ENCODE peak calls at places on chromosome 12, in seven cellular contexts. One of them, this sample, is unnamed.

GRCh38 chr12:40336573-40337199 is 111.9 kb downstream of the LRRK2 start:
- DNase-seq in stomach: no peak
- DNase-seq in A549: peak; percentile 57
- DNase-seq in suprapubic skin: no peak
- DNase-seq in SK-N-SH: peak; percentile 37
- DNase-seq in upper lobe of left lung: no peak
- DNase-seq in transverse colon: no peak
- DNase-seq in this sample: no peak

GRCh38 chr12:13718271-13718670 is 263.1 kb downstream of the GRIN2B start:
- DNase-seq in stomach: peak; percentile 27
- DNase-seq in transverse colon: peak; percentile 63
- DNase-seq in suprapubic skin: no peak
- DNase-seq in A549: no peak
- DNase-seq in upper lobe of left lung: no peak
- DNase-seq in SK-N-SH: no peak
- DNase-seq in this sample: no peak

GRCh38 chr12:83461326-83461985 is 774.8 kb downstream of the TMTC2 start:
- DNase-seq in stomach: no peak
- DNase-seq in SK-N-SH: no peak
- DNase-seq in upper lobe of left lung: no peak
- DNase-seq in A549: no peak
- DNase-seq in suprapubic skin: no peak
- DNase-seq in transverse colon: no peak
- DNase-seq in this sample: no peak

GRCh38 chr12:123037791-123038190 is 57.3 kb downstream of the ARL6IP4 start:
- DNase-seq in upper lobe of left lung: no peak
- DNase-seq in SK-N-SH: no peak
- DNase-seq in transverse colon: no peak
- DNase-seq in suprapubic skin: no peak
- DNase-seq in stomach: no peak
- DNase-seq in A549: no peak
- DNase-seq in this sample: no peak

GRCh38 chr12:108104657-108105056 is 24.4 kb upstream of the WSCD2 start:
- DNase-seq in suprapubic skin: no peak
- DNase-seq in A549: no peak
- DNase-seq in transverse colon: no peak
- DNase-seq in SK-N-SH: no peak
- DNase-seq in stomach: no peak
- DNase-seq in upper lobe of left lung: no peak
- DNase-seq in this sample: no peak

GRCh38 chr12:44616385-44616784 is 259.7 kb downstream of the NELL2 start:
- DNase-seq in transverse colon: no peak
- DNase-seq in A549: no peak
- DNase-seq in stomach: no peak
- DNase-seq in upper lobe of left lung: no peak
- DNase-seq in SK-N-SH: no peak
- DNase-seq in suprapubic skin: no peak
- DNase-seq in this sample: no peak

GRCh38 chr12:124770725-124771124 is 92.9 kb downstream of the SCARB1 start:
- DNase-seq in stomach: no peak
- DNase-seq in A549: no peak
- DNase-seq in SK-N-SH: no peak
- DNase-seq in upper lobe of left lung: no peak
- DNase-seq in transverse colon: no peak
- DNase-seq in suprapubic skin: no peak
- DNase-seq in this sample: no peak

GRCh38 chr12:32305163-32305562 is 94.2 kb upstream of the FGD4 start:
- DNase-seq in A549: peak; percentile 15
- DNase-seq in transverse colon: no peak
- DNase-seq in SK-N-SH: peak; percentile 36
- DNase-seq in upper lobe of left lung: no peak
- DNase-seq in stomach: no peak
- DNase-seq in suprapubic skin: no peak
- DNase-seq in this sample: no peak

GRCh38 chr12:106780010-106780625 is 5.6 kb downstream of the RIC8B start:
- DNase-seq in suprapubic skin: no peak
- DNase-seq in SK-N-SH: peak; percentile 42
- DNase-seq in A549: no peak
- DNase-seq in stomach: no peak
- DNase-seq in transverse colon: no peak
- DNase-seq in upper lobe of left lung: no peak
- DNase-seq in this sample: no peak

GRCh38 chr12:49051777-49052438 is 8.7 kb downstream of the KMT2D start:
- DNase-seq in stomach: no peak
- DNase-seq in transverse colon: no peak
- DNase-seq in suprapubic skin: no peak
- DNase-seq in upper lobe of left lung: peak; percentile 18
- DNase-seq in SK-N-SH: no peak
- DNase-seq in A549: no peak
- DNase-seq in this sample: no peak

GRCh38 chr12:65623507-65623906 is 200.8 kb upstream of the HMGA2 start:
- DNase-seq in A549: no peak
- DNase-seq in SK-N-SH: no peak
- DNase-seq in suprapubic skin: no peak
- DNase-seq in upper lobe of left lung: no peak
- DNase-seq in stomach: no peak
- DNase-seq in transverse colon: no peak
- DNase-seq in this sample: no peak

GRCh38 chr12:2653461-2653965 is 141.3 kb upstream of the FKBP4 start:
- DNase-seq in suprapubic skin: no peak
- DNase-seq in upper lobe of left lung: no peak
- DNase-seq in transverse colon: peak; percentile 0
- DNase-seq in stomach: no peak
- DNase-seq in A549: no peak
- DNase-seq in SK-N-SH: no peak
- DNase-seq in this sample: no peak

GRCh38 chr12:37547611-37548010 is 769.0 kb upstream of the ALG10B start:
- DNase-seq in A549: no peak
- DNase-seq in SK-N-SH: peak; percentile 52
- DNase-seq in stomach: no peak
- DNase-seq in upper lobe of left lung: no peak
- DNase-seq in transverse colon: no peak
- DNase-seq in suprapubic skin: no peak
- DNase-seq in this sample: no peak

GRCh38 chr12:96141216-96141944 is 52.8 kb upstream of the ELK3 start:
- DNase-seq in transverse colon: no peak
- DNase-seq in suprapubic skin: no peak
- DNase-seq in upper lobe of left lung: no peak
- DNase-seq in SK-N-SH: no peak
- DNase-seq in stomach: no peak
- DNase-seq in A549: no peak
- DNase-seq in this sample: no peak

GRCh38 chr12:95130096-95130495 is 56.7 kb upstream of the NR2C1 start:
- DNase-seq in upper lobe of left lung: no peak
- DNase-seq in transverse colon: no peak
- DNase-seq in SK-N-SH: no peak
- DNase-seq in A549: peak; percentile 40
- DNase-seq in suprapubic skin: no peak
- DNase-seq in stomach: no peak
- DNase-seq in this sample: no peak

GRCh38 chr12:57621497-57622292 is 10.5 kb downstream of the ARHGEF25 start:
- DNase-seq in SK-N-SH: peak; percentile 96
- DNase-seq in A549: peak; percentile 88
- DNase-seq in upper lobe of left lung: no peak
- DNase-seq in stomach: peak; percentile 62
- DNase-seq in transverse colon: peak; percentile 55
- DNase-seq in suprapubic skin: no peak
- DNase-seq in this sample: no peak

GRCh38 chr12:113980537-113981337 is 14.6 kb upstream of the RBM19 start:
- DNase-seq in transverse colon: peak; percentile 24
- DNase-seq in upper lobe of left lung: peak; percentile 25
- DNase-seq in SK-N-SH: peak; percentile 57
- DNase-seq in stomach: no peak
- DNase-seq in A549: peak; percentile 36
- DNase-seq in suprapubic skin: no peak
- DNase-seq in this sample: no peak

GRCh38 chr12:25084816-25085215 is 110.1 kb downstream of the DNAI7 start:
- DNase-seq in suprapubic skin: no peak
- DNase-seq in upper lobe of left lung: no peak
- DNase-seq in transverse colon: no peak
- DNase-seq in SK-N-SH: no peak
- DNase-seq in stomach: no peak
- DNase-seq in A549: no peak
- DNase-seq in this sample: no peak

GRCh38 chr12:65300679-65301349 is 22.3 kb downstream of the MSRB3 start:
- DNase-seq in upper lobe of left lung: no peak
- DNase-seq in transverse colon: no peak
- DNase-seq in stomach: no peak
- DNase-seq in A549: peak; percentile 20
- DNase-seq in SK-N-SH: no peak
- DNase-seq in suprapubic skin: no peak
- DNase-seq in this sample: no peak

GRCh38 chr12:46110220-46110700 is 119.9 kb upstream of the SCAF11 start:
- DNase-seq in SK-N-SH: no peak
- DNase-seq in transverse colon: peak; percentile 54
- DNase-seq in upper lobe of left lung: no peak
- DNase-seq in stomach: peak; percentile 33
- DNase-seq in suprapubic skin: no peak
- DNase-seq in A549: no peak
- DNase-seq in this sample: no peak

GRCh38 chr12:89949457-89950195 is 241.0 kb upstream of the ATP2B1 start:
- DNase-seq in upper lobe of left lung: no peak
- DNase-seq in transverse colon: peak; percentile 45
- DNase-seq in A549: peak; percentile 71
- DNase-seq in stomach: no peak
- DNase-seq in suprapubic skin: no peak
- DNase-seq in SK-N-SH: no peak
- DNase-seq in this sample: peak; percentile 83

GRCh38 chr12:75508159-75508558 is 3.2 kb downstream of the KRR1 start:
- DNase-seq in upper lobe of left lung: no peak
- DNase-seq in SK-N-SH: no peak
- DNase-seq in A549: no peak
- DNase-seq in suprapubic skin: no peak
- DNase-seq in transverse colon: no peak
- DNase-seq in stomach: no peak
- DNase-seq in this sample: no peak

GRCh38 chr12:75505706-75506312 is 5.6 kb downstream of the KRR1 start:
- DNase-seq in SK-N-SH: no peak
- DNase-seq in transverse colon: no peak
- DNase-seq in A549: no peak
- DNase-seq in upper lobe of left lung: no peak
- DNase-seq in stomach: no peak
- DNase-seq in suprapubic skin: no peak
- DNase-seq in this sample: no peak

GRCh38 chr12:75509621-75510020 is 1.8 kb downstream of the KRR1 start:
- DNase-seq in stomach: no peak
- DNase-seq in SK-N-SH: no peak
- DNase-seq in suprapubic skin: no peak
- DNase-seq in upper lobe of left lung: no peak
- DNase-seq in transverse colon: no peak
- DNase-seq in A549: no peak
- DNase-seq in this sample: no peak

GRCh38 chr12:75511116-75512048 is at the start of gene KRR1:
- DNase-seq in transverse colon: peak; percentile 94
- DNase-seq in A549: peak; percentile 84
- DNase-seq in upper lobe of left lung: peak; percentile 95
- DNase-seq in SK-N-SH: peak; percentile 71
- DNase-seq in stomach: peak; percentile 93
- DNase-seq in suprapubic skin: peak; percentile 94
- DNase-seq in this sample: peak; percentile 89
- TF ChIP-seq EP300 in transverse colon: no peak
- TF ChIP-seq EP300 in A549: no peak
- TF ChIP-seq EP300 in upper lobe of left lung: peak; percentile 35
- TF ChIP-seq EP300 in SK-N-SH: peak; percentile 3
- TF ChIP-seq EP300 in stomach: no peak
- TF ChIP-seq EP300 in suprapubic skin: no peak
- TF ChIP-seq EP300 in this sample: no peak

GRCh38 chr12:718756-719138 is 33.6 kb upstream of the WNK1 start:
- DNase-seq in SK-N-SH: no peak
- DNase-seq in suprapubic skin: no peak
- DNase-seq in upper lobe of left lung: no peak
- DNase-seq in transverse colon: no peak
- DNase-seq in stomach: no peak
- DNase-seq in A549: no peak
- DNase-seq in this sample: no peak
- H3K4me1 ChIP-seq in SK-N-SH: no peaks in the 10 kb centered on the region
- H3K4me1 ChIP-seq in suprapubic skin: peaks cover 7% of the 10 kb centered on the region
- H3K4me1 ChIP-seq in upper lobe of left lung: peaks cover 7% of the 10 kb centered on the region
- H3K4me1 ChIP-seq in transverse colon: no peaks in the 10 kb centered on the region
- H3K4me1 ChIP-seq in stomach: peaks cover 21% of the 10 kb centered on the region
- H3K4me1 ChIP-seq in A549: peaks cover under 1% of the 10 kb centered on the region
- H3K4me1 ChIP-seq in this sample: peaks cover 26% of the 10 kb centered on the region

GRCh38 chr12:6435941-6436715 is 8.6 kb upstream of the CD27 start:
- DNase-seq in suprapubic skin: peak; percentile 15
- DNase-seq in upper lobe of left lung: no peak
- DNase-seq in stomach: no peak
- DNase-seq in A549: no peak
- DNase-seq in SK-N-SH: no peak
- DNase-seq in transverse colon: no peak
- DNase-seq in this sample: no peak
- TF ChIP-seq EP300 in suprapubic skin: no peak
- TF ChIP-seq EP300 in upper lobe of left lung: no peak
- TF ChIP-seq EP300 in stomach: no peak
- TF ChIP-seq EP300 in A549: no peak
- TF ChIP-seq EP300 in SK-N-SH: no peak
- TF ChIP-seq EP300 in transverse colon: no peak
- TF ChIP-seq EP300 in this sample: no peak

DNA sequence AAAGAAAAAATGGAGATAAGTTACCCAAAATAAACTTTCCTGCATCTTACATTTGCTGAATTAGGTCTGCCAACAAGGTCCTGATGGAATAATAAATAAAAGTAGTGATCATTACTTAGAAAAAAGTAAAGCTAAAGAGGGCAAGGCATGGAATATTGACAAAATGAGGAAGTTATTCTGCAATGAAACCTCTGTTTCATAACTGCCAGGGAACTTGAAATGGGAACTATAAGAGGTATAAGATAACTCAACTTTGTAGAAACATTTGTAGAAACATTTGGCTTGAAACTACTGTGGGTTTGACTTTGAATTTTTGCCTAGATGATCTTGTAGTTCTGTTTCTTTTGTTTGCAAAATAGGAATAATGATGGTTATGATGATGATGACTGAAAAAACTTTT is 18.7 kb upstream of the YBX3 start:
- DNase-seq in stomach: no peak
- DNase-seq in transverse colon: no peak
- DNase-seq in A549: no peak
- DNase-seq in upper lobe of left lung: no peak
- DNase-seq in suprapubic skin: no peak
- DNase-seq in SK-N-SH: no peak
- DNase-seq in this sample: no peak
- H3K4me1 ChIP-seq in stomach: no peaks in the 10 kb centered on the region
- H3K4me1 ChIP-seq in transverse colon: no peaks in the 10 kb centered on the region
- H3K4me1 ChIP-seq in A549: peaks cover 11% of the 10 kb centered on the region
- H3K4me1 ChIP-seq in upper lobe of left lung: no peaks in the 10 kb centered on the region
- H3K4me1 ChIP-seq in suprapubic skin: no peaks in the 10 kb centered on the region
- H3K4me1 ChIP-seq in SK-N-SH: no peaks in the 10 kb centered on the region
- H3K4me1 ChIP-seq in this sample: peaks cover 2% of the 10 kb centered on the region

GRCh38 chr12:38823743-38824142 is 81.6 kb downstream of the CPNE8 start:
- DNase-seq in A549: no peak
- DNase-seq in transverse colon: no peak
- DNase-seq in suprapubic skin: no peak
- DNase-seq in SK-N-SH: no peak
- DNase-seq in stomach: no peak
- DNase-seq in upper lobe of left lung: no peak
- DNase-seq in this sample: no peak
- TF ChIP-seq EP300 in A549: no peak
- TF ChIP-seq EP300 in transverse colon: no peak
- TF ChIP-seq EP300 in suprapubic skin: no peak
- TF ChIP-seq EP300 in SK-N-SH: no peak
- TF ChIP-seq EP300 in stomach: no peak
- TF ChIP-seq EP300 in upper lobe of left lung: no peak
- TF ChIP-seq EP300 in this sample: no peak

This sample was measured in GM12878.